ENCODE peak calls at places on chromosomes 1 and 21, in nine cellular contexts. D is MM.1S, Y is right atrium auricular region, E is IMR-90, T is A549, C is OCI-LY7, G is body of pancreas, M is astrocyte, R is fibroblast of lung. Z is an unnamed sample.

GRCh38 chr1:207404849-207405525 is 49.1 kb upstream of the CR2 start:
- DNase-seq in D (peak; percentile 85), Y (no peak), C (peak; percentile 78), T (peak; percentile 77), M (peak; percentile 53), G (peak; percentile 34), R (peak; percentile 85), E (peak; percentile 78), Z (no peak)

GRCh38 chr1:153192697-153193096 is 10.5 kb upstream of the LELP1 start:
- DNase-seq in E (no peak), M (no peak), R (no peak), G (peak; percentile 20), C (peak; percentile 12), D (peak; percentile 58), T (peak; percentile 11), Y (no peak), Z (no peak)

GRCh38 chr1:150162862-150163706 is 13.4 kb downstream of the PLEKHO1 start:
- DNase-seq in M (peak; percentile 100), E (peak; percentile 100), G (peak; percentile 85), T (peak; percentile 49), Y (peak; percentile 94), C (peak; percentile 49), R (peak; percentile 100), D (no peak), Z (peak; percentile 88)

GRCh38 chr1:110390692-110391232 is at the start of gene SLC16A4:
- DNase-seq in M (peak; percentile 83), T (peak; percentile 79), D (no peak), E (peak; percentile 81), G (no peak), R (peak; percentile 60), Y (no peak), C (no peak), Z (no peak)

GRCh38 chr21:31660134-31660565 is 657 bp downstream of the SOD1 start:
- DNase-seq in C (peak; percentile 64), M (no peak), Y (no peak), R (peak; percentile 30), E (no peak), T (no peak), D (peak; percentile 52), G (no peak), Z (no peak)

GRCh38 chr1:228392111-228392936 is 14.3 kb downstream of the TRIM11 start:
- DNase-seq in R (no peak), D (no peak), G (no peak), M (no peak), T (no peak), C (no peak), E (peak; percentile 30), Y (no peak), Z (no peak)

GRCh38 chr1:56447732-56448276 is 131.6 kb downstream of the PLPP3 start:
- DNase-seq in T (no peak), D (no peak), E (no peak), M (no peak), R (no peak), Y (no peak), G (no peak), C (no peak), Z (no peak)

GRCh38 chr1:41381691-41382530 is 20.7 kb downstream of the FOXO6 start:
- DNase-seq in Y (no peak), T (peak; percentile 72), R (peak; percentile 35), E (no peak), D (no peak), G (peak; percentile 52), C (no peak), M (no peak), Z (no peak)

GRCh38 chr1:185155600-185156320 is 993 bp downstream of the TRMT1L start:
- DNase-seq in T (no peak), E (peak; percentile 52), D (peak; percentile 51), C (peak; percentile 16), M (peak; percentile 62), R (peak; percentile 49), G (peak; percentile 5), Y (no peak), Z (no peak)

GRCh38 chr1:178470411-178470960 is 26.3 kb downstream of the CLEC20A start:
- DNase-seq in G (peak; percentile 39), D (no peak), M (no peak), Y (no peak), T (peak; percentile 20), R (no peak), E (no peak), C (no peak), Z (no peak)

GRCh38 chr21:38839683-38840286 is 34.1 kb downstream of the ETS2 start:
- DNase-seq in T (peak; percentile 53), Y (peak; percentile 55), D (no peak), E (peak; percentile 94), R (peak; percentile 97), C (no peak), G (no peak), M (peak; percentile 94), Z (no peak)

GRCh38 chr1:168057921-168058320 is 78.8 kb downstream of the GPR161 start:
- DNase-seq in T (no peak), R (peak; percentile 52), E (peak; percentile 63), M (no peak), C (no peak), Y (no peak), D (no peak), G (no peak), Z (no peak)

GRCh38 chr1:23657659-23658275 is 33.8 kb upstream of the RPL11 start:
- DNase-seq in E (peak; percentile 35), G (peak; percentile 43), M (no peak), C (peak; percentile 80), D (peak; percentile 52), T (peak; percentile 63), Y (peak; percentile 70), R (peak; percentile 26), Z (no peak)

GRCh38 chr21:42315296-42315891 is at the start of gene TFF3:
- DNase-seq in R (no peak), E (no peak), M (no peak), Y (peak; percentile 58), T (peak; percentile 6), C (no peak), D (no peak), G (peak; percentile 69), Z (no peak)

GRCh38 chr1:177256153-177256814 is 85.5 kb downstream of the BRINP2 start:
- DNase-seq in G (peak; percentile 68), Y (no peak), E (peak; percentile 81), C (peak; percentile 4), M (peak; percentile 92), D (no peak), T (peak; percentile 72), R (peak; percentile 99), Z (peak; percentile 69)

GRCh38 chr1:63774617-63775417 is 1.0 kb downstream of the ROR1 start:
- DNase-seq in D (no peak), R (peak; percentile 59), E (peak; percentile 36), Y (no peak), G (peak; percentile 46), T (peak; percentile 39), M (peak; percentile 46), C (peak; percentile 22), Z (peak; percentile 17)

DNA sequence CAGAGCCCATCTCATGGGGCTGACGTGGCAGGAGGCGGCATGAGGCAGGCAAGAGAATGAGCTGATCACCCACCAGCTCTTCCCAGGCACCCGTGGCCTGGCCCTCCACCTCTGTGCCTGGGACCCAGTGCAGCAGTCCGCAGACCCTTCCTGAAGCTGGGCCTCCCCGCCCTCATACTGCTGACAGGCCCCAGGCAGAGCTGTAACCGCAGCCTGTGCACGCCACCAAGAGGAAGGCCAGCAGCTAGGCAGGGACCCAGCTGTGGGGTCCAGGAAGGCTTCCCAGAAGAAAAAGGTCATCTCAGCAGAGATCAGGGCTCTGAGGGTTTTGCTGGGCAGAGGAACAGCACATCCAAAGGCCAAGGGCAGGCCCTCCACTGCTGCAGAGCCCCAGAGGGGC is 9.8 kb upstream of the MTFR1L start:
- DNase-seq in D (no peak), C (peak; percentile 44), G (no peak), M (no peak), E (no peak), T (no peak), R (no peak), Y (no peak), Z (no peak)
- TF ChIP-seq CTCF in D (no peak), C (peak; percentile 55), G (no peak), M (no peak), E (no peak), T (no peak), R (no peak), Y (no peak), Z (no peak)

GRCh38 chr1:156664046-156664948 is 12.9 kb downstream of the NES start:
- DNase-seq in G (no peak), C (no peak), Y (no peak), R (peak; percentile 47), T (no peak), D (no peak), E (peak; percentile 58), M (no peak), Z (peak; percentile 49)
- H3K4me3 ChIP-seq in G (no peak overlapping the region), C (no peak overlapping the region), Y (no peak overlapping the region), R (no peak overlapping the region), T (no peak overlapping the region), D (no peak overlapping the region), E (no peak overlapping the region), M (peak overlapping the region; percentile 25), Z (no peak overlapping the region)

DNA sequence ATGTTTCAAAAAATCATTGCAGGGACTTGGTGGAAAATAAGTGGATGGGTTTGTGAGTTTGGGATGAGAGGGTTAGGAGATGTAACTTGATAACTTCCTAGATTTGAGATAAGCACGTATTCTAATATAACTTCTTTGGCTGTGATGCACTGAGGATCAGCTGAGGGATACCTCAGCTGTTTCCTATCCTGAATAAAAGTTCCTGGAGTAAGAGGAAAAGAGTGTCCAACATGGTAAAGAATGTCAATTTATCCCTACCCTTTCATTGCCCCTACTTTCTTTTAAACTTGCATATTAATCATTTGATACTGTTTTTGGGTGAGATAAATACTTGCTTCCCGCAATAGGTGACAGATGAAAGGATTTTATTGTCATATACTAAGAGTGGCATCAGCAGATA is 1.5 kb upstream of the SUCO start:
- DNase-seq in M (no peak), D (no peak), C (no peak), Y (no peak), E (no peak), R (no peak), T (no peak), G (no peak), Z (no peak)
- H3K27ac ChIP-seq in M (no peak overlapping the region), D (peak overlapping the region; percentile 95), C (no peak overlapping the region), Y (peak overlapping the region; percentile 97), E (no peak overlapping the region), R (no peak overlapping the region), T (peak overlapping the region; percentile 96), G (peak overlapping the region; percentile 98), Z (peak overlapping the region; percentile 98)

DNA sequence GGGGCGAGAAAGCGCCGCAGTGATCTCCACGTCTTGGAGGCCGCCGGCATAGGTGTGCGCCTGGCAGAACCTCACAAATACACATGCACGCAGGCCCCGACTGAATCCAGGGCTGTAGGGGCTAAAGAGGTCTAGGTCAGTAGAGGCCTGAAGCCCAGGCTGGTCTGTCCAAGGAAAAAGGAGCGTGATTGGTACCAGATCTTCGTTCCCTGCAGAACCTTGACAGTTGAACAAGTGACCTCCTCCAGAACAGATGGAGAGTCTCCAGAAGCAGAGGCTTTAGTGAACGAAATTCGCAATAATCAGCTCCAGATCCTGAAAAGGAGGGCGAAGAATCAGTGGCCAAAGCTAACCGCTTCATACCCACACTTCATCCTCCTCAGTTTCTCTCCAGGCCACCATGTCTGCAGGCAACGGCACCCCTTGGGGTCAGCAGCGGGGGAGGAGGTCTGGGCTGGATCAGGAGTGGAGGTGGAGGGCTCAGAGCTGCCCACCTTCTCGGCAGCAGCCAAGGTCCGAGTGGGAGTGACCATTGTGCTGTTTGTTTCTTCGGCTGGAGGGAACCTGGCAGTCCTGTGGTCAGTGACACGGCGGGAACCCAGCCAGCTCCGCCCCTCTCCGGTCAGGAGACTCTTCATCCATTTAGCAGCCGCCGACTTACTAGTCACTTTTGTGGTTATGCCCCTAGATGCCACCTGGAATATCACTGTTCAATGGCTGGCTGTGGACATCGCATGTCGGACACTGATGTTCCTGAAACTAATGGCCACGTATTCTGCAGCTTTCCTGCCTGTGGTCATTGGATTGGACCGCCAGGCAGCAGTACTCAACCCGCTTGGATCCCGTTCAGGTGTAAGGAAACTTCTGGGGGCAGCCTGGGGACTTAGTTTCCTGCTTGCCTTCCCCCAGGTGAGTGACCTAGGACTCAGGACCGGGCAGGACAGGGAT is 749 bp upstream of the PEX11B start:
- DNase-seq in D (peak; percentile 78), E (peak; percentile 53), R (peak; percentile 36), G (peak; percentile 81), Y (no peak), C (no peak), T (peak; percentile 47), M (peak; percentile 54), Z (peak; percentile 58)
- TF ChIP-seq CTCF in D (peak; percentile 5), E (no peak), R (no peak), G (peak; percentile 22), Y (no peak), C (no peak), T (no peak), M (no peak), Z (no peak)